ENCODE peak calls at places on chromosome 3, in seven cellular contexts. B, Q, S, W, J, V and G are unnamed samples. For H3K27me3, the result is how much of the 10 kb centered on the place peaks cover.

GRCh38 chr3:80232760-80233159 is 465.0 kb upstream of the ROBO1 start:
- DNase-seq in B (no peak), Q (peak), S (no peak), W (peak), J (no peak), V (peak), G (no peak)

GRCh38 chr3:60262546-60262945 is 988.7 kb downstream of the FHIT start:
- DNase-seq in B (no peak), Q (no peak), S (no peak), W (no peak), J (no peak), V (no peak), G (no peak)

GRCh38 chr3:105173972-105174371 is 192.7 kb upstream of the ALCAM start:
- DNase-seq in B (no peak), Q (no peak), S (no peak), W (no peak), J (no peak), V (no peak), G (no peak)

GRCh38 chr3:141000027-141000663 is 51.0 kb upstream of the SPSB4 start:
- DNase-seq in B (peak), Q (peak), S (peak), W (peak), J (peak), V (peak), G (no peak)

GRCh38 chr3:86951343-86951742 is 39.6 kb downstream of the VGLL3 start:
- DNase-seq in B (no peak), Q (no peak), S (no peak), W (no peak), J (no peak), V (peak), G (no peak)

GRCh38 chr3:66165679-66166078 is 55.1 kb upstream of the SLC25A26 start:
- DNase-seq in B (no peak), Q (no peak), S (no peak), W (no peak), J (no peak), V (no peak), G (no peak)

GRCh38 chr3:9793161-9793781 is 389 bp downstream of the ARPC4 start:
- DNase-seq in B (peak), Q (no peak), S (no peak), W (no peak), J (no peak), V (peak), G (peak)

GRCh38 chr3:80367149-80367548 is 599.4 kb upstream of the ROBO1 start:
- DNase-seq in B (no peak), Q (no peak), S (no peak), W (no peak), J (no peak), V (no peak), G (no peak)

GRCh38 chr3:143429628-143430514 is 310.3 kb downstream of the CHST2 start:
- DNase-seq in B (no peak), Q (no peak), S (no peak), W (no peak), J (no peak), V (no peak), G (no peak)

GRCh38 chr3:60309539-60310268 is 941.5 kb downstream of the FHIT start:
- DNase-seq in B (no peak), Q (no peak), S (no peak), W (no peak), J (no peak), V (no peak), G (no peak)

GRCh38 chr3:152865675-152866074 is 30.7 kb downstream of the P2RY1 start:
- DNase-seq in B (no peak), Q (no peak), S (no peak), W (no peak), J (no peak), V (peak), G (no peak)

GRCh38 chr3:105504440-105504951 is 137.8 kb downstream of the ALCAM start:
- DNase-seq in B (no peak), Q (no peak), S (no peak), W (no peak), J (peak), V (no peak), G (no peak)

GRCh38 chr3:21573291-21573690 is 177.7 kb downstream of the ZNF385D start:
- DNase-seq in B (no peak), Q (no peak), S (no peak), W (no peak), J (no peak), V (peak), G (no peak)

GRCh38 chr3:60064210-60065178 is 1014.7 kb upstream of the CFAP20DC start:
- DNase-seq in B (no peak), Q (no peak), S (no peak), W (no peak), J (no peak), V (peak), G (no peak)

GRCh38 chr3:182309120-182309519 is 484.2 kb upstream of the ATP11B start:
- DNase-seq in B (no peak), Q (no peak), S (no peak), W (no peak), J (no peak), V (no peak), G (no peak)

GRCh38 chr3:183264249-183264648 is 11.2 kb downstream of the B3GNT5 start:
- DNase-seq in B (no peak), Q (no peak), S (no peak), W (no peak), J (no peak), V (no peak), G (no peak)

GRCh38 chr3:72969766-72970165 is 26.8 kb upstream of the PPP4R2 start:
- DNase-seq in B (no peak), Q (no peak), S (no peak), W (no peak), J (no peak), V (peak), G (no peak)

DNA sequence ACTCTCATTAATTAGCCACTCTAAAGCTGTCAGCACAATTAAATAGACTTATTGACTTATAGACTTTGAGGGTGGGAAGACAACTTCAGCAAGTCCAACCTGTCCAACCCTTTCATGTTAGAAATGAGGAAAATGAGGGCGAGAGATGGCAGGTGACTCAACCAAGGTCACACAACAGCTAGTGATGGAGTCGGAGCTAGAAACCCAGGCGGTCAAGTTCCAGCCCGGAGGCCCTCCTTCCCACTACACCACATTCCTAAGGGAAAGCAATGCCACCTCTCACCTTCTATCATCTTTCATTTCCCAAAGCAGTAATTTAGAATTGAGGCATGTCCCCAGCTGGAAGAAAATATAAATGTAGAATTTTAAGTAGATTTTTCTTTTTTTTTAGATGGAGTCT is 28.7 kb downstream of the SEMA5B start:
- DNase-seq in B (no peak), Q (no peak), S (no peak), W (no peak), J (no peak), V (no peak), G (no peak)
- H3K27me3 ChIP-seq in B (under half), Q (under half), S (under half), W (under half), J (under half), V (half or more), G (under half)

DNA sequence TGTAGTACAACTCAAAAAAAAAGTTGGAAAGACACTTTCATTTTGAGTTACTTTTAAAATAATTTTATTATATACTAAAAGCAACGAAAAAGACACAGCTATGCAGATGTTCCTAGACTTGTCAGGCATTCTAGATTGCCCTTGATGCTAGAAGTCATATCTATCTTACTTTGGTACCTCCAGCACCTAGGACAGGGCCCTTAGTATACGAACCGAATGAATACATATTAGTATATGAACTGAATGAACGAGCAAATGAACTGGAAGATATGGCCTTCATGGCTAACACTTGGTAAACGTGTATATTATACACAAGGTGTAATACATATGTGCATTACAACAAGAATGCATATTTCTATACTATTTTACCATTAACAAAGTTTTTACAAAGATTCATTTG is 24.1 kb downstream of the ATP13A5 start:
- DNase-seq in B (no peak), Q (no peak), S (no peak), W (no peak), J (no peak), V (no peak), G (no peak)
- H3K27me3 ChIP-seq in B (under half), Q (under half), S (under half), W (under half), J (under half), V (under half), G (under half)

GRCh38 chr3:13073976-13074375 is 747 bp upstream of the IQSEC1 start:
- DNase-seq in B (no peak), Q (no peak), S (no peak), W (no peak), J (no peak), V (no peak), G (no peak)
- H3K27me3 ChIP-seq in B (under half), Q (half or more), S (under half), W (under half), J (under half), V (half or more), G (under half)

DNA sequence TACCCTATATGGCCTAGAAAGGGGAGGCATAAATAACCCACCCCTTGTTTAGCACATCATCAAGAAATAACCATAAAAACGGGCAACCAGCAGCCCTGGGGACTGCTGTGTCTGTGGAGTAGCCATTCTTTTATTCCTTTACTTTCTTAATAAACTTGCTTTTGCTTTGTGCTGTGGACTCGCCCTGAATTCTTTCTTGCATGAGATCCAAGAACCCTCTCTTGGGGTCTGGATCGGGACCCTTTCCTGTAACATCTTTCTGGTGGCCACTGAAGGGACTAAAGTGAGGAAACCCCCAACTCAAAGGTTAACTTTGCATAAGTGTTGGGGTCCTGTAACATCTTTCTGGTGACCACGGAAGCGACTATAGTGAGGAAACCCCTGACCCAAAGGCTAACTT is 15.7 kb upstream of the HHATL start:
- DNase-seq in B (no peak), Q (no peak), S (no peak), W (no peak), J (peak), V (no peak), G (no peak)
- H3K27me3 ChIP-seq in B (under half), Q (under half), S (under half), W (under half), J (under half), V (under half), G (under half)

GRCh38 chr3:34463414-34463813 is 665.0 kb downstream of the PDCD6IP start:
- DNase-seq in B (no peak), Q (no peak), S (no peak), W (no peak), J (no peak), V (no peak), G (no peak)
- H3K27me3 ChIP-seq in B (under half), Q (under half), S (under half), W (under half), J (under half), V (under half), G (under half)

GRCh38 chr3:186108106-186108940 is 566 bp downstream of the ETV5 start:
- DNase-seq in B (no peak), Q (peak), S (no peak), W (no peak), J (peak), V (peak), G (peak)
- H3K27me3 ChIP-seq in B (half or more), Q (half or more), S (under half), W (half or more), J (under half), V (under half), G (under half)

DNA sequence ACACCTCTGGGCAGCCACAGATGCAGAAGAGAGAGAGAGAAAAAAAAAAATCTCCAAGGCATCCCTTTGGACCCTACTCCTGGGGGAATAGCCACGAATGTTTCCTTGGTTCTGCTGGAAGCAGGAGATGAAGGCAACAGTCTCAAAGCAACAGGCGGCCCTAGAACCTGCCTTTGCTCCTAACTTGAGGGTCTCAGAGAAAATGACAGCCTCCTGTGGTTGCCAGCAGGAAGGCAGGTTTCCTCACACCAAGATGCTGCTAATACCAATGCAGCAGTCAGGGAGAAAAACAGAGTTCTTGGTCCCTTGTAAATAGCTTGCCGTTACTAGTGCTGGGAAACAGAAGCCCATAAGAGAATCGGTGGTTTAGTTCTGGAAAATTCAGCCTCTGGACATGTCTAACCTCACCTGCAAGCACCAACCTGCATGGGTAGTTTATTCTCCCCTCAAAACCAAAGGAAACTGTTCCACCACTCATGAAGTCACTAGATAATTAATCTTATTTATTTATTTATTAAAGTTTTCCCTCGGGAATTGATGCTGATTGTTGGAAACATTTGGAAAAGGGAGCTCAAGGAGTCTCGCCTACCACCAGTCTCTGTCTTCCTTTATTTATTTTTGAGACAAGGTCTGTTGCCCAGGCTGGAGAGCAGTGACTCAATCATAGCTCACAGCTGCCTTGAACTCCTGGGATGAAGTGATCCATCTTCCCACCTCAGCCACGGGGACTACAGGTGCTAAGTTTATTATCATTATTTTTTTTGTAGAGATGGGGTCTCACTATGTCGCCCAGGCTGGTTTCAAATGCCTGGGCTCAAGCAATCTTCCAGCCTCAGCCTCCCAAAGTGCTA is 872 bp upstream of the FRMD4B start:
- DNase-seq in B (no peak), Q (no peak), S (no peak), W (no peak), J (no peak), V (no peak), G (no peak)
- H3K27me3 ChIP-seq in B (under half), Q (under half), S (under half), W (under half), J (under half), V (half or more), G (under half)

GRCh38 chr3:10845240-10845761 is 29.3 kb downstream of the SLC6A11 start:
- DNase-seq in B (no peak), Q (no peak), S (no peak), W (no peak), J (no peak), V (no peak), G (no peak)

GRCh38 chr3:10852031-10852795 is 36.2 kb downstream of the SLC6A11 start:
- DNase-seq in B (no peak), Q (no peak), S (no peak), W (no peak), J (no peak), V (no peak), G (no peak)

GRCh38 chr3:10845839-10846656 is 30.0 kb downstream of the SLC6A11 start:
- DNase-seq in B (no peak), Q (no peak), S (no peak), W (no peak), J (no peak), V (no peak), G (no peak)

GRCh38 chr3:10846657-10846975 is 30.6 kb downstream of the SLC6A11 start:
- DNase-seq in B (no peak), Q (no peak), S (no peak), W (no peak), J (no peak), V (no peak), G (no peak)

GRCh38 chr3:10848261-10848660 is 32.2 kb downstream of the SLC6A11 start:
- DNase-seq in B (no peak), Q (no peak), S (no peak), W (no peak), J (no peak), V (no peak), G (no peak)
- H3K27me3 ChIP-seq in B (under half), Q (under half), S (under half), W (under half), J (under half), V (under half), G (under half)

GRCh38 chr3:129974451-129975331 is at the start of gene TRH:
- DNase-seq in B (no peak), Q (no peak), S (no peak), W (no peak), J (peak), V (no peak), G (no peak)
- H3K27me3 ChIP-seq in B (under half), Q (half or more), S (half or more), W (half or more), J (half or more), V (half or more), G (under half)

DNA sequence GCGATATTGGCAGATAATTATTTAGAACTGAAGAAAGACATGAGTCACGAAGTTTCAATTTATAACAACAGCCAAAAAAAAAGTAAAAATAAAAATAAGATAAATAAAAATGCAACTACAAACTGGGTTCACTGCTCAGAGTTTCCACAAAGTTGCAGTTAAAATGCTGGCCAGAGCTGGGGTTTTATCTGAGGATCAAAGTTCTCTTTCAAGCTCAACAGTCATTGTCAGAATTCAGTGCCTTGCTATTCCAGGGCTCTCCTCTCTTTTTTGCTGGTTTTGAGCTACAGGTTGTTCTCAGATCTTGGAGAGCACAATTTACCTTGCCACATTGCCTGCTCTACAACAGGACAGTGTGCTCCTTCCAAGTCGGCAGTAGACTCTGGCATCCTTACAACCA is 60.1 kb downstream of the PYDC2 start:
- DNase-seq in B (no peak), Q (no peak), S (no peak), W (no peak), J (no peak), V (no peak), G (no peak)
- H3K27me3 ChIP-seq in B (under half), Q (under half), S (under half), W (under half), J (under half), V (under half), G (under half)